ENCODE peak calls at places on chromosomes 13 and 19, in four cellular contexts. A is fibroblast of pulmonary artery, K is brain microvascular endothelial cell, H is AG04450. S is an unnamed sample.
A peak's percentile ranks its signal among the peaks of the same experiment; 100 is the strongest.

GRCh38 chr19:16118489-16119033 is 6.9 kb downstream of the RAB8A start:
- DNase-seq in A (no peak), K (no peak), H (no peak), S (no peak)

GRCh38 chr13:68727165-68727564 is 1380.5 kb upstream of the ATXN8OS start:
- DNase-seq in A (no peak), K (no peak), H (no peak), S (no peak)

GRCh38 chr19:13985771-13986347 is 20.3 kb downstream of the RFX1 start:
- DNase-seq in A (no peak), K (no peak), H (no peak), S (no peak)

GRCh38 chr13:99151516-99151915 is 49.1 kb upstream of the UBAC2 start:
- DNase-seq in A (peak; percentile 63), K (peak; percentile 80), H (no peak), S (peak; percentile 33)

GRCh38 chr13:93709511-93710244 is 483.1 kb downstream of the GPC6 start:
- DNase-seq in A (no peak), K (no peak), H (no peak), S (no peak)

GRCh38 chr13:37490176-37490575 is 108.4 kb downstream of the POSTN start:
- DNase-seq in A (peak; percentile 16), K (no peak), H (no peak), S (no peak)

GRCh38 chr19:51147663-51148062 is 5.6 kb downstream of the SIGLEC7 start:
- DNase-seq in A (no peak), K (no peak), H (no peak), S (no peak)

GRCh38 chr13:80390338-80390737 is 49.4 kb upstream of the SPRY2 start:
- DNase-seq in A (no peak), K (no peak), H (no peak), S (no peak)

GRCh38 chr13:44231786-44232516 is 141.7 kb upstream of the SERP2 start:
- DNase-seq in A (peak; percentile 98), K (peak; percentile 98), H (peak; percentile 74), S (peak; percentile 95)

GRCh38 chr19:30315159-30315558 is 57.0 kb upstream of the ZNF536 start:
- DNase-seq in A (no peak), K (no peak), H (no peak), S (no peak)

GRCh38 chr19:6693056-6693471 is 23.1 kb upstream of the TNFSF14 start:
- DNase-seq in A (no peak), K (no peak), H (no peak), S (no peak)

GRCh38 chr19:47572635-47573034 is 313 bp downstream of the ZNF541 start:
- DNase-seq in A (no peak), K (no peak), H (no peak), S (no peak)

GRCh38 chr19:34733266-34733825 is 697 bp upstream of the ZNF181 start:
- DNase-seq in A (no peak), K (no peak), H (no peak), S (no peak)

GRCh38 chr19:18320865-18321728 is 1.8 kb downstream of the LSM4 start:
- DNase-seq in A (no peak), K (no peak), H (no peak), S (no peak)
- H3K4me3 ChIP-seq in A (no peak overlapping the region), K (no peak overlapping the region), H (no peak overlapping the region), S (no peak overlapping the region)

GRCh38 chr19:782195-783043 is 14.8 kb upstream of the PTBP1 start:
- DNase-seq in A (peak; percentile 76), K (no peak), H (no peak), S (no peak)
- H3K4me3 ChIP-seq in A (peak overlapping the region; percentile 24), K (no peak overlapping the region), H (no peak overlapping the region), S (no peak overlapping the region)

GRCh38 chr13:85383291-85383690 is 415.9 kb downstream of the SLITRK6 start:
- DNase-seq in A (no peak), K (no peak), H (no peak), S (no peak)

GRCh38 chr13:85377783-85378182 is 421.4 kb downstream of the SLITRK6 start:
- DNase-seq in A (no peak), K (no peak), H (no peak), S (no peak)

GRCh38 chr13:85379433-85379832 is 419.8 kb downstream of the SLITRK6 start:
- DNase-seq in A (no peak), K (no peak), H (no peak), S (no peak)

GRCh38 chr13:85381082-85381481 is 418.1 kb downstream of the SLITRK6 start:
- DNase-seq in A (no peak), K (no peak), H (no peak), S (no peak)

GRCh38 chr13:85379991-85380390 is 419.2 kb downstream of the SLITRK6 start:
- DNase-seq in A (no peak), K (no peak), H (no peak), S (no peak)
- H3K4me3 ChIP-seq in A (no peak overlapping the region), K (no peak overlapping the region), H (no peak overlapping the region), S (no peak overlapping the region)

GRCh38 chr19:44212250-44212864 is at the start of gene ZNF227:
- DNase-seq in A (peak; percentile 98), K (peak; percentile 91), H (peak; percentile 92), S (peak; percentile 86)
- H3K4me3 ChIP-seq in A (peak within 1 kb of the TSS; percentile 97), K (peak within 1 kb of the TSS; percentile 91), H (peak within 1 kb of the TSS; percentile 88), S (peak within 1 kb of the TSS; percentile 91)

GRCh38 chr19:4474504-4475136 is 2.5 kb downstream of the HDGFL2 start:
- DNase-seq in A (peak; percentile 67), K (peak; percentile 52), H (no peak), S (no peak)
- H3K4me3 ChIP-seq in A (peak overlapping the region; percentile 83), K (peak overlapping the region; percentile 75), H (peak overlapping the region; percentile 79), S (peak overlapping the region; percentile 98)

GRCh38 chr13:40568672-40569350 is 97.6 kb downstream of the FOXO1 start:
- DNase-seq in A (peak; percentile 45), K (no peak), H (no peak), S (no peak)

GRCh38 chr13:40571338-40571737 is 95.1 kb downstream of the FOXO1 start:
- DNase-seq in A (no peak), K (no peak), H (no peak), S (no peak)

GRCh38 chr13:40572961-40573360 is 93.5 kb downstream of the FOXO1 start:
- DNase-seq in A (no peak), K (no peak), H (no peak), S (no peak)

GRCh38 chr13:40568246-40568645 is 98.2 kb downstream of the FOXO1 start:
- DNase-seq in A (no peak), K (no peak), H (no peak), S (no peak)

GRCh38 chr13:40570930-40571329 is 95.5 kb downstream of the FOXO1 start:
- DNase-seq in A (no peak), K (no peak), H (no peak), S (no peak)
- H3K4me3 ChIP-seq in A (no peak overlapping the region), K (no peak overlapping the region), H (no peak overlapping the region), S (no peak overlapping the region)

GRCh38 chr13:51966186-51966585 is 45.1 kb downstream of the ATP7B start:
- DNase-seq in A (no peak), K (no peak), H (no peak), S (no peak)

GRCh38 chr13:51970251-51970793 is 40.9 kb downstream of the ATP7B start:
- DNase-seq in A (no peak), K (no peak), H (no peak), S (no peak)

GRCh38 chr13:51971520-51972426 is 39.5 kb downstream of the ATP7B start:
- DNase-seq in A (no peak), K (no peak), H (no peak), S (no peak)

DNA sequence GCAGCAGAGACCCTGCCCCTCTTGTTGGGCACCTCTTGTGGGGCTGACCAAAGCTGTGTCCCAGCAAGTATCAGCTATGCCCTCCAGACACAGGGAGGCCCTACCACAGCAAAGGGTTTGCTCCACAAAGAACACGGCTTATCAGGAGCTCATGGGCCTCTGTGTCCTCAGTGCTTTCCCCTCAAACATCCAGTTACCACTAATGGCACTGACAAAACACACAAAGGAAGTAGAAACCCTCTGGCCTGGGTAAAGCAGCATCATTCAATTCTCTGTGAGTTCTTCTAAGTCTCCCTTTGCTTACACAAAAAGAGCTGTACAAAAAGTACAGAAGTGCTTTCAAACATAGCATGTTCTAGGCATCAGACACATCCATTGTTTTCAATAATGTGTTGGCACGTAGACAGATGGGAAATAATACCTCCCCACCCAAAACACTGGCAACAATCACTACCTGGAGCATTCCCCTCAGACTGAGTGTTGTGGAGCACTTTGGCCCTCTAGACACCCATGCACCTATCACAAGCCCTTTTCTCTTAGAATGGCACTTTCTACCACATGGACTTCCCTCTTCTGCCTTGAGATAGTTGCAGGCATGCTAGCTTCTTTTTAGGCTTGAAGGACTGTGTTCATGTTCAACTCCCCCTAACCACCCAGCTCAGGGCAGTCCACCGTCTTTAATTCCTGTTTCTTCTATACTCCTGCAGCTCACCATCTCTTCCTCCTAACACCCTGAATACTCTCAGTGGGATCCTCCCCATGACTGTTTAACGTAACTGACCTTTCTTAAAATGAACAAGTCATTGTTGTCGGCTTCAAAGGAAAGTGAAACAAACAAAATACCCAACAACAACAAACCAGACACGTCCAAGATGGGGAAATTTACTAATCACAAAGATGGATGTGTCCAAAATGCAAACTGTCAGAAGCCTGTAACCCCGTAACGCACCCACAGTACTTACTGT is 43.5 kb downstream of the ATP7B start:
- DNase-seq in A (no peak), K (no peak), H (no peak), S (no peak)
- H3K4me3 ChIP-seq in A (no peak overlapping the region), K (no peak overlapping the region), H (no peak overlapping the region), S (no peak overlapping the region)

GRCh38 chr19:33399745-33400681 is 26.5 kb downstream of the CEBPG start:
- DNase-seq in A (no peak), K (no peak), H (no peak), S (no peak)

GRCh38 chr19:33399081-33399744 is 25.7 kb downstream of the CEBPG start:
- DNase-seq in A (no peak), K (no peak), H (no peak), S (no peak)

GRCh38 chr19:33397536-33398360 is 24.2 kb downstream of the CEBPG start:
- DNase-seq in A (no peak), K (no peak), H (no peak), S (no peak)

GRCh38 chr19:33396701-33397535 is 23.4 kb downstream of the CEBPG start:
- DNase-seq in A (peak; percentile 30), K (no peak), H (no peak), S (no peak)

GRCh38 chr19:33398361-33399060 is 25.0 kb downstream of the CEBPG start:
- DNase-seq in A (no peak), K (no peak), H (no peak), S (no peak)
- H3K4me3 ChIP-seq in A (no peak overlapping the region), K (no peak overlapping the region), H (no peak overlapping the region), S (no peak overlapping the region)

S was measured in skeletal muscle cell.